ENCODE peak calls at places on chromosomes 1 and 21, in ten cellular contexts. A is Panc1, X is astrocyte, I is GM06990, E is tibial nerve, M is Peyer's patch, Y is prostate gland, F is HepG2, V is mucosa of descending colon, C is PC-3. W is an unnamed sample.

GRCh38 chr1:21335088-21335678 is 44.9 kb upstream of the ECE1 start:
- DNase-seq in A (no peak), X (no peak), I (no peak), E (no peak), M (no peak), Y (no peak), F (no peak), V (no peak), C (no peak), W (no peak)

GRCh38 chr21:34369741-34370140 is 5.6 kb upstream of the SMIM11 start:
- DNase-seq in A (no peak), X (no peak), I (no peak), E (no peak), M (no peak), Y (no peak), F (no peak), V (no peak), C (no peak), W (no peak)

GRCh38 chr1:205917466-205918248 is 25.6 kb downstream of the SLC26A9 start:
- DNase-seq in A (no peak), X (no peak), I (no peak), E (no peak), M (no peak), Y (no peak), F (no peak), V (no peak), C (no peak), W (no peak)

GRCh38 chr1:151510020-151510405 is 1.2 kb upstream of the CGN start:
- DNase-seq in A (no peak), X (no peak), I (no peak), E (no peak), M (no peak), Y (no peak), F (no peak), V (peak), C (no peak), W (no peak)

GRCh38 chr1:103101399-103101798 is 6.9 kb downstream of the COL11A1 start:
- DNase-seq in A (no peak), X (no peak), I (no peak), E (no peak), M (no peak), Y (no peak), F (no peak), V (no peak), C (no peak), W (no peak)

GRCh38 chr1:214002472-214002871 is 14.7 kb downstream of the PROX1 start:
- DNase-seq in A (no peak), X (peak), I (no peak), E (no peak), M (no peak), Y (no peak), F (peak), V (no peak), C (peak), W (no peak)

GRCh38 chr1:108609483-108610066 is 49.7 kb downstream of the EEIG2 start:
- DNase-seq in A (no peak), X (no peak), I (no peak), E (no peak), M (no peak), Y (no peak), F (no peak), V (no peak), C (no peak), W (no peak)

GRCh38 chr1:197915797-197916686 is 1.1 kb upstream of the LHX9 start:
- DNase-seq in A (no peak), X (peak), I (no peak), E (no peak), M (no peak), Y (no peak), F (peak), V (peak), C (peak), W (no peak)

GRCh38 chr1:154629160-154630073 is 21.4 kb upstream of the ADAR start:
- DNase-seq in A (no peak), X (peak), I (no peak), E (no peak), M (no peak), Y (no peak), F (no peak), V (no peak), C (no peak), W (no peak)

GRCh38 chr1:55679971-55680370 is 464.8 kb upstream of the USP24 start:
- DNase-seq in A (no peak), X (peak), I (no peak), E (no peak), M (no peak), Y (no peak), F (no peak), V (no peak), C (no peak), W (no peak)

GRCh38 chr21:25485914-25486313 is 121.4 kb downstream of the MRPL39 start:
- DNase-seq in A (no peak), X (no peak), I (no peak), E (no peak), M (no peak), Y (no peak), F (no peak), V (no peak), C (no peak), W (no peak)

GRCh38 chr1:117586747-117587478 is 18.9 kb upstream of the TENT5C start:
- DNase-seq in A (no peak), X (no peak), I (no peak), E (no peak), M (no peak), Y (peak), F (no peak), V (no peak), C (no peak), W (no peak)

GRCh38 chr1:51289676-51290488 is 40.5 kb downstream of the TTC39A start:
- DNase-seq in A (no peak), X (no peak), I (no peak), E (no peak), M (no peak), Y (no peak), F (no peak), V (no peak), C (no peak), W (no peak)

GRCh38 chr1:54135436-54136120 is 17.2 kb downstream of the CDCP2 start:
- DNase-seq in A (no peak), X (peak), I (no peak), E (no peak), M (no peak), Y (no peak), F (peak), V (no peak), C (no peak), W (no peak)

GRCh38 chr1:213443415-213443814 is 392.4 kb downstream of the RPS6KC1 start:
- DNase-seq in A (no peak), X (no peak), I (no peak), E (no peak), M (no peak), Y (no peak), F (no peak), V (no peak), C (peak), W (no peak)

GRCh38 chr1:14602131-14602530 is 3.6 kb downstream of the KAZN start:
- DNase-seq in A (no peak), X (peak), I (no peak), E (peak), M (no peak), Y (no peak), F (no peak), V (peak), C (no peak), W (no peak)

GRCh38 chr1:24018611-24019580 is 38.8 kb upstream of the SRSF10 start:
- DNase-seq in A (peak), X (peak), I (no peak), E (peak), M (peak), Y (peak), F (peak), V (peak), C (peak), W (no peak)

GRCh38 chr1:65179148-65179547 is 31.1 kb downstream of the AK4 start:
- DNase-seq in A (no peak), X (no peak), I (no peak), E (no peak), M (no peak), Y (no peak), F (no peak), V (no peak), C (peak), W (no peak)

GRCh38 chr1:107623431-107623830 is 341.5 kb downstream of the VAV3 start:
- DNase-seq in A (no peak), X (no peak), I (no peak), E (no peak), M (no peak), Y (no peak), F (no peak), V (no peak), C (peak), W (no peak)

GRCh38 chr1:25432364-25432719 is 1.6 kb downstream of the MACO1 start:
- DNase-seq in A (no peak), X (no peak), I (no peak), E (no peak), M (no peak), Y (no peak), F (no peak), V (no peak), C (no peak), W (no peak)

GRCh38 chr1:114510235-114511047 is 562 bp downstream of the TRIM33 start:
- DNase-seq in A (no peak), X (peak), I (no peak), E (peak), M (peak), Y (peak), F (no peak), V (peak), C (no peak), W (no peak)

GRCh38 chr1:175514309-175515001 is 228.9 kb downstream of the TNR start:
- DNase-seq in A (no peak), X (peak), I (no peak), E (no peak), M (peak), Y (no peak), F (no peak), V (no peak), C (no peak), W (no peak)

GRCh38 chr1:111669268-111669667 is 49.7 kb downstream of the RAP1A start:
- DNase-seq in A (no peak), X (peak), I (no peak), E (no peak), M (no peak), Y (no peak), F (no peak), V (no peak), C (no peak), W (no peak)

GRCh38 chr1:50493710-50494109 is 70.5 kb upstream of the DMRTA2 start:
- DNase-seq in A (no peak), X (no peak), I (no peak), E (no peak), M (no peak), Y (peak), F (no peak), V (peak), C (no peak), W (no peak)

GRCh38 chr1:37473431-37474050 is 839 bp upstream of the ZC3H12A start:
- DNase-seq in A (no peak), X (peak), I (no peak), E (no peak), M (peak), Y (no peak), F (no peak), V (no peak), C (peak), W (no peak)

GRCh38 chr1:52002038-52002917 is 11.8 kb upstream of the RAB3B start:
- DNase-seq in A (peak), X (peak), I (peak), E (no peak), M (no peak), Y (peak), F (peak), V (no peak), C (peak), W (peak)

DNA sequence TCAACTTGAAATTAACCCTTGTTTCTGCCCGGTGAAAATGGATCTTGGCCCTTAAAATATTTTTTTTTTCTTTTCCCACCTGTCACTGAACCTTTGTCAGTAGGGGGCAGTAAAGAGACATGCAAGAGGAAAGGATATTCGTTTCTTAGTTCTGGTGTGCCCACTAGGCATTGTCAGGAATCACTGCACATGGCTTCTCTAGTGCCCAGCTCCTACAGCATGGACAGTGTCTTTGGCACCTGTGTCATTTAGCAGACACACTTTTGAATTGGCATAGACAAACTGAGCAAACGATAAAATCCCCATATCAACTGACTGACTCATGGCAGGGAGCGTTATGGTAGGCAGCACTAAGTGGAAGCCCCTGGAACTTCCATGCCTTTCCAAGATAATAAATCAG is 1048.1 kb downstream of the BRINP3 start:
- DNase-seq in A (peak), X (peak), I (no peak), E (no peak), M (no peak), Y (no peak), F (peak), V (no peak), C (peak), W (no peak)
- TF ChIP-seq CTCF in A (peak), X (peak), I (peak), E (no peak), M (no peak), Y (no peak), F (peak), V (no peak), C (peak), W (peak)

DNA sequence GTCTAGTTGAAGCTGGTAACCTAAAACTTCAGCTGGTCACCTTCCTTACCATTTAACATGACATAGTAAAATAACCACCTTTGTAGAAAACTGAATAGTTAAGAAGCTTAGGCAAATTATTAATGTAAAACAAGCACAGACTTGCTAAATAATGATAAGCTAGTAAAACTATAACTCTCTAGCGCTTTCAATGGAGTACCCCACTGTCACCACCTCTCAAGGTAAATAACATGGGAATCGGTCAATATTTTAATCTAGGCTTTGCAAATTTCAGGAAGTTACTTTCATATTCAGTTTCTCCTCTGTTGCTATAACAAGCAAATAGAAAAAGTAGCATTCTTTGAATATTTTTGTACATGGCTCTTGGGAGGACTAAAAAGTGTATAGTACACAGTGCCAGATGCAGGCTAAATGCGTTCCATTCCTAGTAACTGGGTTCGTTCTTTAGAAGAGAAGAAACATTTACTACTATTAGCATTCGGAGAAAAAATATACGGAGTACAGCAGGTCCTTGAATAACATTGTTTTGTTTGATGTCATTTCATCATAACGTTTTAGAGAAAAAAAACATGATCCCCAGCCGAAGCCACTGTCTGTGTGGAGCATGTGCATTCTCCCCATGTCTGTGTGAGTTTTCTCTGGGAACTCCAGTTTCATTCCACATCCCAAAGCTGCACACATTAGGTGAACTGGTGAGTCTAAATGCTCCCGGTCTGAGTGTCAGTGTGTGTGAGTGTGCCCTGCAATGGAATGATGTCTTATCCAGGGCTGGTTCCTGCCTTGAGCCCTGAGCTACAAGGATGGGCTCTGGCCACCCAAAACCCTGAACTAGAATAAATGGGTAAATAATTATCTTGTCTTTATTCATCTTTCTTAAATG is 52.5 kb downstream of the EPRS1 start:
- DNase-seq in A (no peak), X (no peak), I (no peak), E (no peak), M (no peak), Y (no peak), F (peak), V (no peak), C (no peak), W (no peak)
- H3K4me3 ChIP-seq in A (no peak), X (no peak), I (no peak), E (no peak), M (no peak), Y (no peak), F (no peak), V (no peak), C (no peak), W (no peak)

DNA sequence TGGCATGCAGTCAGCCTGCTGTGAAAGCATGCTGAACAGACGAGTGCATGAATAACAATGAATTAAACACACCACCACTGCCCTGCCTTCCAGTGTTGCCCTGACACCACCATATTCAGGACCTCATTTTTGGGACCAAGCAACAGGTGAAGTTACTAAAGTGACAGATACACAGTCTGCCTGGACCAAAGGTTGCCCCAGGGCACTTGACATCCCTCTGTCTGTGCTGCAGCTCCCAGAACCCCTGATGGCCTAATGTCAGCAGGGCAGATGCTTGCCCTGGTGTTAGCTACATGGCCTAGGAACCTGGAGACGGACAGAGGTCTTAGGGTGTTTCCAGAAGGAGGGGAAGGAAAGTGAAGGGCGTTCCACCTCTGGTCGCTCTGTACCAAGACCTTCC is 158.9 kb upstream of the EDN2 start:
- DNase-seq in A (no peak), X (no peak), I (no peak), E (no peak), M (no peak), Y (no peak), F (no peak), V (no peak), C (no peak), W (no peak)
- TF ChIP-seq CTCF in A (no peak), X (no peak), I (no peak), E (no peak), M (no peak), Y (no peak), F (no peak), V (no peak), C (no peak), W (no peak)

GRCh38 chr1:66539491-66539890 is 5.5 kb downstream of the SGIP1 start:
- DNase-seq in A (no peak), X (no peak), I (no peak), E (no peak), M (no peak), Y (no peak), F (no peak), V (no peak), C (no peak), W (no peak)

GRCh38 chr1:66542811-66543767 is 9.1 kb downstream of the SGIP1 start:
- DNase-seq in A (peak), X (peak), I (no peak), E (peak), M (no peak), Y (peak), F (peak), V (peak), C (peak), W (no peak)

GRCh38 chr1:66537718-66538117 is 3.8 kb downstream of the SGIP1 start:
- DNase-seq in A (no peak), X (no peak), I (no peak), E (no peak), M (no peak), Y (no peak), F (no peak), V (no peak), C (no peak), W (no peak)

GRCh38 chr1:66542314-66542713 is 8.4 kb downstream of the SGIP1 start:
- DNase-seq in A (no peak), X (no peak), I (no peak), E (no peak), M (no peak), Y (no peak), F (peak), V (no peak), C (no peak), W (no peak)

GRCh38 chr1:66540434-66541032 is 6.6 kb downstream of the SGIP1 start:
- DNase-seq in A (no peak), X (peak), I (no peak), E (no peak), M (no peak), Y (no peak), F (no peak), V (no peak), C (no peak), W (no peak)
- H3K4me3 ChIP-seq in A (no peak), X (no peak), I (no peak), E (no peak), M (no peak), Y (no peak), F (no peak), V (no peak), C (no peak), W (no peak)

DNA sequence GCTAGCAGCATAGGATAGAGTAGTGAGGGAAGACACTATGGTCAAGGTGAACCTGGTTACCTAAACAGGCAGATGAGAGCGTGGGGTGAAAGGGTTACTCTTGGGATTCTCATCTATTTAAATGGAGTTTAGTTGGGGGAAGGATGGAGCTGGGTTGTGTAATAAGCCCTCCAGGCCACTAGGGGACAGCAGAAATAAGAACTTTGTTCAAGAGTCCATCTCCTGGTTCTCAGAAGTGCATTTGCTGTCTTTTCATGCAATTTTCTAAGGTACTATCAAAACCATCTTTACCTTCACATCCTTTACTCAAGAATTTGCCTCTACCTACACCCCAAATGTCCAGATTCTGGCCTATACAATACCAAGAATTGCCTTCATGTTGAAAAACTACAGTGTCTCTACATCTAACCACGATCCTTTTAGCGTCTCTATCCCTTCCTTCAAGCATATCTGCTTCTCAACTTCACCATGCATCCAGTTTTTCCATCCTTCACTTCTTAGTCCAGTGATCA is 28.0 kb downstream of the SLAMF1 start:
- DNase-seq in A (peak), X (no peak), I (no peak), E (no peak), M (no peak), Y (no peak), F (no peak), V (no peak), C (peak), W (no peak)
- TF ChIP-seq CTCF in A (peak), X (peak), I (peak), E (no peak), M (peak), Y (no peak), F (peak), V (no peak), C (peak), W (peak)